ENCODE peak calls at places on chromosome 10, in five cellular contexts. One of them, this sample, is unnamed.

GRCh38 chr10:122974034-122974433 is 6.2 kb upstream of the PSTK start:
- DNase-seq in K562: no peak
- DNase-seq in GM12892: no peak
- DNase-seq in GM12878: no peak
- DNase-seq in HepG2: no peak
- DNase-seq in this sample: no peak

GRCh38 chr10:46052057-46052790 is 6.2 kb upstream of the MSMB start:
- DNase-seq in HepG2: peak
- DNase-seq in K562: no peak
- DNase-seq in GM12892: no peak
- DNase-seq in GM12878: no peak
- DNase-seq in this sample: no peak

GRCh38 chr10:121975295-121976086 is 474 bp upstream of the NSMCE4A start:
- DNase-seq in K562: no peak
- DNase-seq in GM12892: no peak
- DNase-seq in GM12878: no peak
- DNase-seq in HepG2: no peak
- DNase-seq in this sample: no peak

GRCh38 chr10:46091080-46091833 is 45.2 kb upstream of the MSMB start:
- DNase-seq in K562: no peak
- DNase-seq in GM12892: no peak
- DNase-seq in HepG2: no peak
- DNase-seq in GM12878: no peak
- DNase-seq in this sample: no peak

GRCh38 chr10:7354330-7355047 is 56.3 kb downstream of the SFMBT2 start:
- DNase-seq in GM12878: no peak
- DNase-seq in HepG2: no peak
- DNase-seq in K562: no peak
- DNase-seq in GM12892: no peak
- DNase-seq in this sample: no peak

GRCh38 chr10:89327803-89328441 is at the start of gene IFIT3:
- DNase-seq in GM12878: peak
- DNase-seq in HepG2: peak
- DNase-seq in K562: peak
- DNase-seq in GM12892: no peak
- DNase-seq in this sample: no peak

GRCh38 chr10:35353805-35354204 is 17.5 kb downstream of the CCNY start:
- DNase-seq in HepG2: no peak
- DNase-seq in GM12892: no peak
- DNase-seq in K562: no peak
- DNase-seq in GM12878: no peak
- DNase-seq in this sample: no peak

GRCh38 chr10:84329094-84329611 is 764 bp downstream of the CCSER2 start:
- DNase-seq in HepG2: peak
- DNase-seq in GM12892: peak
- DNase-seq in GM12878: no peak
- DNase-seq in K562: peak
- DNase-seq in this sample: no peak

GRCh38 chr10:91598211-91598981 is 34.5 kb downstream of the PPP1R3C start:
- DNase-seq in GM12892: no peak
- DNase-seq in GM12878: no peak
- DNase-seq in HepG2: no peak
- DNase-seq in K562: no peak
- DNase-seq in this sample: no peak

GRCh38 chr10:131786756-131787605 is 113.8 kb upstream of the PPP2R2D start:
- DNase-seq in GM12892: no peak
- DNase-seq in GM12878: peak
- DNase-seq in HepG2: no peak
- DNase-seq in K562: peak
- DNase-seq in this sample: no peak

GRCh38 chr10:111128331-111129167 is 51.7 kb downstream of the ADRA2A start:
- DNase-seq in GM12878: no peak
- DNase-seq in HepG2: no peak
- DNase-seq in K562: peak
- DNase-seq in GM12892: no peak
- DNase-seq in this sample: no peak

GRCh38 chr10:77006836-77007511 is 630.6 kb downstream of the KCNMA1 start:
- DNase-seq in GM12878: no peak
- DNase-seq in K562: no peak
- DNase-seq in GM12892: no peak
- DNase-seq in HepG2: no peak
- DNase-seq in this sample: no peak

GRCh38 chr10:44981172-44982113 is 2.8 kb upstream of the DEPP1 start:
- DNase-seq in GM12892: no peak
- DNase-seq in HepG2: peak
- DNase-seq in GM12878: no peak
- DNase-seq in K562: no peak
- DNase-seq in this sample: no peak

GRCh38 chr10:71214641-71215160 is 2.3 kb downstream of the UNC5B start:
- DNase-seq in GM12878: no peak
- DNase-seq in K562: no peak
- DNase-seq in HepG2: no peak
- DNase-seq in GM12892: no peak
- DNase-seq in this sample: no peak

GRCh38 chr10:97498841-97499560 is at the start of gene UBTD1:
- DNase-seq in K562: peak
- DNase-seq in GM12878: no peak
- DNase-seq in GM12892: no peak
- DNase-seq in HepG2: peak
- DNase-seq in this sample: no peak

GRCh38 chr10:13831711-13832110 is 244.9 kb downstream of the PRPF18 start:
- DNase-seq in GM12878: peak
- DNase-seq in HepG2: no peak
- DNase-seq in GM12892: no peak
- DNase-seq in K562: no peak
- DNase-seq in this sample: peak

GRCh38 chr10:51321968-51322367 is 247.7 kb downstream of the PRKG1 start:
- DNase-seq in GM12878: no peak
- DNase-seq in HepG2: no peak
- DNase-seq in GM12892: no peak
- DNase-seq in K562: no peak
- DNase-seq in this sample: no peak

GRCh38 chr10:51321300-51321699 is 247.0 kb downstream of the PRKG1 start:
- DNase-seq in HepG2: no peak
- DNase-seq in GM12892: no peak
- DNase-seq in K562: no peak
- DNase-seq in GM12878: no peak
- DNase-seq in this sample: no peak

GRCh38 chr10:51327432-51327831 is 253.1 kb downstream of the PRKG1 start:
- DNase-seq in GM12878: no peak
- DNase-seq in HepG2: no peak
- DNase-seq in K562: no peak
- DNase-seq in GM12892: no peak
- DNase-seq in this sample: no peak

GRCh38 chr10:51325649-51326048 is 251.4 kb downstream of the PRKG1 start:
- DNase-seq in HepG2: no peak
- DNase-seq in GM12878: no peak
- DNase-seq in K562: no peak
- DNase-seq in GM12892: no peak
- DNase-seq in this sample: no peak

DNA sequence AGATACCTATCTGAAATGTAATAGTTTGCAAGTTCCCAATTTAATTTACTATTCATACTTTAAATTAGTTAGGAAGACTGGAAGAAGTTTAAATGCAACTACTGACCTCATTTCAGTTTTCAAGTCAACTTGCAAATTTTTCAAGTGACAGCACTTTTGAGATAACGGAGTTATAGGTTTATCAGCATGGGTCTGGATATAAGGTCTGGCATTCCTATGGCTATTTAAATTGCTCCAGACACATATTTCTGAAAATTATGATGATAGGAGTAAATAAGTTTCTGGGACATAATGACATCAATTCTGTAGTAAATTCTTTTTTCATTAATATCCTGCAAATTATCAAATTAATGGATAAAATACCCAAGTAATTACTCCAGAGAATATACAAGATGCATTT is 251.9 kb downstream of the PRKG1 start:
- DNase-seq in GM12892: no peak
- DNase-seq in HepG2: no peak
- DNase-seq in K562: no peak
- DNase-seq in GM12878: no peak
- DNase-seq in this sample: no peak
- TF ChIP-seq TAF1 in GM12892: no peak
- TF ChIP-seq TAF1 in HepG2: no peak
- TF ChIP-seq TAF1 in K562: no peak
- TF ChIP-seq TAF1 in GM12878: no peak
- TF ChIP-seq TAF1 in this sample: no peak

GRCh38 chr10:68901106-68901927 is at the start of gene DDX50:
- DNase-seq in HepG2: peak
- DNase-seq in GM12892: peak
- DNase-seq in GM12878: peak
- DNase-seq in K562: peak
- DNase-seq in this sample: peak
- TF ChIP-seq POLR2A in HepG2: peak
- TF ChIP-seq POLR2A in GM12892: peak
- TF ChIP-seq POLR2A in GM12878: peak
- TF ChIP-seq POLR2A in K562: peak
- TF ChIP-seq POLR2A in this sample: peak

GRCh38 chr10:94125856-94126255 is 132.1 kb downstream of the PLCE1 start:
- DNase-seq in GM12892: no peak
- DNase-seq in K562: no peak
- DNase-seq in GM12878: no peak
- DNase-seq in HepG2: no peak
- DNase-seq in this sample: no peak

GRCh38 chr10:94122247-94122646 is 128.5 kb downstream of the PLCE1 start:
- DNase-seq in GM12878: no peak
- DNase-seq in GM12892: no peak
- DNase-seq in K562: no peak
- DNase-seq in HepG2: no peak
- DNase-seq in this sample: no peak

GRCh38 chr10:94123253-94123995 is 129.7 kb downstream of the PLCE1 start:
- DNase-seq in GM12892: no peak
- DNase-seq in K562: no peak
- DNase-seq in HepG2: peak
- DNase-seq in GM12878: no peak
- DNase-seq in this sample: no peak
- TF ChIP-seq TAF1 in GM12892: no peak
- TF ChIP-seq TAF1 in K562: no peak
- TF ChIP-seq TAF1 in HepG2: no peak
- TF ChIP-seq TAF1 in GM12878: no peak
- TF ChIP-seq TAF1 in this sample: no peak

GRCh38 chr10:17643755-17644484 is at the start of gene STAM:
- DNase-seq in GM12892: peak
- DNase-seq in HepG2: peak
- DNase-seq in K562: peak
- DNase-seq in GM12878: peak
- DNase-seq in this sample: peak
- TF ChIP-seq POLR2A in GM12892: peak
- TF ChIP-seq POLR2A in HepG2: peak
- TF ChIP-seq POLR2A in K562: peak
- TF ChIP-seq POLR2A in GM12878: peak
- TF ChIP-seq POLR2A in this sample: peak

This sample was measured in GM12891.